ENCODE peak calls at places on chromosomes 1 and 21, in five cellular contexts. One of them, this sample, is unnamed.
A peak's percentile ranks its signal among the peaks of the same experiment; 100 is the strongest.

GRCh38 chr21:34320006-34320405 is 43.8 kb upstream of the KCNE2 start:
- DNase-seq in RKO: no peak
- DNase-seq in Caco-2: no peak
- DNase-seq in MM.1S: no peak
- DNase-seq in fibroblast of the conjunctiva: no peak
- DNase-seq in this sample: no peak

GRCh38 chr1:63592536-63593302 is 492 bp upstream of the PGM1 start:
- DNase-seq in RKO: peak; percentile 66
- DNase-seq in Caco-2: no peak
- DNase-seq in MM.1S: peak; percentile 70
- DNase-seq in fibroblast of the conjunctiva: no peak
- DNase-seq in this sample: no peak

GRCh38 chr1:10612446-10613160 is 137.9 kb downstream of the PEX14 start:
- DNase-seq in RKO: no peak
- DNase-seq in Caco-2: no peak
- DNase-seq in MM.1S: no peak
- DNase-seq in fibroblast of the conjunctiva: no peak
- DNase-seq in this sample: no peak

GRCh38 chr1:110601332-110601731 is 4.8 kb downstream of the KCNA2 start:
- DNase-seq in RKO: no peak
- DNase-seq in Caco-2: no peak
- DNase-seq in MM.1S: no peak
- DNase-seq in fibroblast of the conjunctiva: no peak
- DNase-seq in this sample: no peak

GRCh38 chr1:53951697-53952096 is 5.5 kb downstream of the LRRC42 start:
- DNase-seq in RKO: no peak
- DNase-seq in Caco-2: no peak
- DNase-seq in MM.1S: no peak
- DNase-seq in fibroblast of the conjunctiva: no peak
- DNase-seq in this sample: no peak

GRCh38 chr21:21213297-21213696 is 215.1 kb downstream of the NCAM2 start:
- DNase-seq in RKO: no peak
- DNase-seq in Caco-2: no peak
- DNase-seq in MM.1S: no peak
- DNase-seq in fibroblast of the conjunctiva: no peak
- DNase-seq in this sample: no peak

GRCh38 chr1:57124768-57125446 is 159.1 kb upstream of the C8B start:
- DNase-seq in RKO: peak; percentile 20
- DNase-seq in Caco-2: no peak
- DNase-seq in MM.1S: no peak
- DNase-seq in fibroblast of the conjunctiva: no peak
- DNase-seq in this sample: peak; percentile 8

GRCh38 chr1:225476538-225476988 is 48.7 kb upstream of the LBR start:
- DNase-seq in RKO: peak; percentile 23
- DNase-seq in Caco-2: no peak
- DNase-seq in MM.1S: no peak
- DNase-seq in fibroblast of the conjunctiva: peak; percentile 62
- DNase-seq in this sample: no peak

GRCh38 chr1:167121375-167122120 is 27.7 kb downstream of the STYXL2 start:
- DNase-seq in RKO: no peak
- DNase-seq in Caco-2: no peak
- DNase-seq in MM.1S: no peak
- DNase-seq in fibroblast of the conjunctiva: no peak
- DNase-seq in this sample: peak; percentile 25

GRCh38 chr1:28640766-28641165 is 2.1 kb downstream of the TAF12 start:
- DNase-seq in RKO: peak; percentile 71
- DNase-seq in Caco-2: peak; percentile 30
- DNase-seq in MM.1S: peak; percentile 42
- DNase-seq in fibroblast of the conjunctiva: no peak
- DNase-seq in this sample: no peak

This sample was measured in RWPE1.